ENCODE peak calls at places on chromosomes 7 and 10, in five cellular contexts. K is brain microvascular endothelial cell; G is NCI-H2171 treated with DMSO at 0.1 percent for 48 hours; R is stimulated activated CD4-positive, alpha-beta T cell treated with anti-CD3 and anti-CD28 coated beads, Interleukin-1b, Interleukin-23, amount 100 ng/mL, for 1 hour; L is foreskin fibroblast. H is an unnamed sample.

GRCh38 chr7:151337346-151337745 is 4.3 kb upstream of the NUB1 start:
- DNase-seq in K (no peak), L (no peak), G (no peak), R (no peak), H (no peak)

GRCh38 chr7:5629941-5630340 is 151.5 kb downstream of the RNF216 start:
- DNase-seq in G (no peak), K (peak), L (peak), R (peak), H (peak)

GRCh38 chr7:100247152-100247757 is 27.5 kb downstream of the PVRIG start:
- DNase-seq in G (peak), K (peak), R (no peak), L (peak), H (no peak)

GRCh38 chr7:135748770-135749169 is at the start of gene FAM180A:
- DNase-seq in L (peak), K (no peak), R (no peak), G (no peak), H (no peak)

GRCh38 chr10:86046845-86047460 is 319.6 kb downstream of the GRID1 start:
- DNase-seq in L (no peak), G (no peak), R (no peak), K (no peak), H (no peak)

GRCh38 chr7:91198371-91198770 is 65.9 kb upstream of the FZD1 start:
- DNase-seq in R (no peak), G (no peak), K (no peak), L (no peak), H (no peak)

GRCh38 chr7:32204361-32205018 is 134.3 kb upstream of the PDE1C start:
- DNase-seq in K (peak), R (no peak), L (peak), G (peak), H (no peak)

GRCh38 chr10:101803511-101803910 is 14.7 kb downstream of the OGA start:
- DNase-seq in G (no peak), R (no peak), K (no peak), L (peak), H (no peak)

GRCh38 chr10:51031995-51032394 is 42.3 kb upstream of the PRKG1 start:
- DNase-seq in K (no peak), R (no peak), L (no peak), G (no peak), H (no peak)

GRCh38 chr7:112448891-112449290 is 1.4 kb upstream of the IFRD1 start:
- DNase-seq in L (peak), R (no peak), G (no peak), K (no peak), H (no peak)

GRCh38 chr7:47982610-47983009 is 3.2 kb upstream of the HUS1 start:
- DNase-seq in L (no peak), R (no peak), K (no peak), G (peak), H (no peak)

GRCh38 chr10:35236739-35237138 is 99.6 kb upstream of the CCNY start:
- DNase-seq in L (peak), R (no peak), K (peak), G (peak), H (no peak)

GRCh38 chr7:158782638-158783490 is 46.4 kb downstream of the ESYT2 start:
- DNase-seq in L (peak), G (no peak), K (peak), R (no peak), H (peak)

GRCh38 chr7:9125246-9125645 is 691.8 kb downstream of the NXPH1 start:
- DNase-seq in L (no peak), R (no peak), G (no peak), K (no peak), H (no peak)

GRCh38 chr10:45495438-45496152 is 121.6 kb downstream of the ALOX5 start:
- DNase-seq in L (peak), G (no peak), K (no peak), R (no peak), H (no peak)

GRCh38 chr7:14734839-14735321 is 167.7 kb downstream of the DGKB start:
- DNase-seq in K (no peak), R (no peak), L (no peak), G (no peak), H (no peak)

GRCh38 chr10:78905940-78906308 is 162.8 kb upstream of the ZMIZ1 start:
- DNase-seq in R (no peak), K (no peak), G (peak), L (no peak), H (peak)

GRCh38 chr10:128982179-128982915 is 484.7 kb upstream of the MGMT start:
- DNase-seq in L (no peak), G (peak), K (no peak), R (no peak), H (no peak)

GRCh38 chr10:116490028-116490662 is 55.6 kb upstream of the PNLIP start:
- DNase-seq in K (peak), R (no peak), L (peak), G (no peak), H (no peak)

GRCh38 chr10:98262571-98262970 is 5.4 kb downstream of the LOXL4 start:
- DNase-seq in R (no peak), L (peak), K (no peak), G (no peak), H (no peak)

GRCh38 chr7:41921453-41921912 is 218.6 kb upstream of the INHBA start:
- DNase-seq in G (no peak), L (peak), K (no peak), R (no peak), H (no peak)

GRCh38 chr10:17064435-17064834 is 65.2 kb downstream of the CUBN start:
- DNase-seq in R (no peak), L (peak), G (no peak), K (no peak), H (no peak)

H was measured in activated CD4-positive, alpha-beta memory T cell treated with anti-CD3 and anti-CD28 coated beads, Interleukin-2, amount 10 ng/mL, durations not matched to agents 7 days and 5 days.